ENCODE peak calls at places on chromosomes 5 and 9, in nine cellular contexts. One of them, this sample, is unnamed. For H3K4me1, the result is how much of the 10 kb centered on the place peaks cover.

GRCh38 chr5:36631575-36632362 is 25.4 kb downstream of the SLC1A3 start:
- DNase-seq in tibial nerve: no peak
- DNase-seq in lung: no peak
- DNase-seq in stomach: no peak
- DNase-seq in CD8-positive, alpha-beta T cell: no peak
- DNase-seq in fibroblast of lung: no peak
- DNase-seq in uterus: no peak
- DNase-seq in GM12878: no peak
- DNase-seq in tibial artery: no peak
- DNase-seq in this sample: no peak

GRCh38 chr5:68329554-68329953 is 114.0 kb downstream of the PIK3R1 start:
- DNase-seq in tibial nerve: no peak
- DNase-seq in lung: no peak
- DNase-seq in stomach: no peak
- DNase-seq in CD8-positive, alpha-beta T cell: no peak
- DNase-seq in fibroblast of lung: no peak
- DNase-seq in uterus: no peak
- DNase-seq in GM12878: no peak
- DNase-seq in tibial artery: no peak
- DNase-seq in this sample: no peak

GRCh38 chr5:113068559-113068958 is 92.0 kb downstream of the DCP2 start:
- DNase-seq in tibial nerve: no peak
- DNase-seq in lung: no peak
- DNase-seq in stomach: no peak
- DNase-seq in CD8-positive, alpha-beta T cell: no peak
- DNase-seq in fibroblast of lung: peak
- DNase-seq in uterus: no peak
- DNase-seq in GM12878: no peak
- DNase-seq in tibial artery: no peak
- DNase-seq in this sample: no peak

GRCh38 chr5:16304846-16305245 is 125.3 kb upstream of the MARCHF11 start:
- DNase-seq in tibial nerve: no peak
- DNase-seq in lung: no peak
- DNase-seq in stomach: no peak
- DNase-seq in CD8-positive, alpha-beta T cell: no peak
- DNase-seq in fibroblast of lung: peak
- DNase-seq in uterus: no peak
- DNase-seq in GM12878: no peak
- DNase-seq in tibial artery: no peak
- DNase-seq in this sample: no peak

GRCh38 chr5:63555874-63556273 is 406.4 kb downstream of the HTR1A start:
- DNase-seq in tibial nerve: no peak
- DNase-seq in lung: no peak
- DNase-seq in stomach: no peak
- DNase-seq in CD8-positive, alpha-beta T cell: no peak
- DNase-seq in fibroblast of lung: no peak
- DNase-seq in uterus: no peak
- DNase-seq in GM12878: no peak
- DNase-seq in tibial artery: no peak
- DNase-seq in this sample: no peak

GRCh38 chr9:118630079-118630478 is 739.2 kb downstream of the BRINP1 start:
- DNase-seq in tibial nerve: no peak
- DNase-seq in lung: no peak
- DNase-seq in stomach: no peak
- DNase-seq in CD8-positive, alpha-beta T cell: no peak
- DNase-seq in fibroblast of lung: no peak
- DNase-seq in uterus: no peak
- DNase-seq in GM12878: no peak
- DNase-seq in tibial artery: no peak
- DNase-seq in this sample: no peak

GRCh38 chr5:81154725-81155124 is 78.4 kb upstream of the CKMT2 start:
- DNase-seq in tibial nerve: no peak
- DNase-seq in lung: no peak
- DNase-seq in stomach: no peak
- DNase-seq in CD8-positive, alpha-beta T cell: no peak
- DNase-seq in fibroblast of lung: no peak
- DNase-seq in uterus: no peak
- DNase-seq in GM12878: peak
- DNase-seq in tibial artery: no peak
- DNase-seq in this sample: no peak

GRCh38 chr9:118515947-118516346 is 811.7 kb downstream of the TLR4 start:
- DNase-seq in tibial nerve: no peak
- DNase-seq in lung: no peak
- DNase-seq in stomach: no peak
- DNase-seq in CD8-positive, alpha-beta T cell: no peak
- DNase-seq in fibroblast of lung: no peak
- DNase-seq in uterus: no peak
- DNase-seq in GM12878: no peak
- DNase-seq in tibial artery: no peak
- DNase-seq in this sample: no peak

GRCh38 chr5:143721960-143722359 is 90.0 kb upstream of the HMHB1 start:
- DNase-seq in tibial nerve: no peak
- DNase-seq in lung: no peak
- DNase-seq in stomach: no peak
- DNase-seq in CD8-positive, alpha-beta T cell: no peak
- DNase-seq in fibroblast of lung: no peak
- DNase-seq in uterus: no peak
- DNase-seq in GM12878: no peak
- DNase-seq in tibial artery: no peak
- DNase-seq in this sample: no peak

GRCh38 chr5:64147849-64148441 is 17.7 kb upstream of the RNF180 start:
- DNase-seq in tibial nerve: no peak
- DNase-seq in lung: peak
- DNase-seq in stomach: peak
- DNase-seq in CD8-positive, alpha-beta T cell: no peak
- DNase-seq in fibroblast of lung: peak
- DNase-seq in uterus: peak
- DNase-seq in GM12878: no peak
- DNase-seq in tibial artery: peak
- DNase-seq in this sample: peak

GRCh38 chr9:3732077-3733038 is 206.6 kb upstream of the RFX3 start:
- DNase-seq in tibial nerve: no peak
- DNase-seq in lung: peak
- DNase-seq in stomach: no peak
- DNase-seq in CD8-positive, alpha-beta T cell: no peak
- DNase-seq in fibroblast of lung: peak
- DNase-seq in uterus: peak
- DNase-seq in GM12878: peak
- DNase-seq in tibial artery: peak
- DNase-seq in this sample: no peak

GRCh38 chr5:60841361-60841760 is 2.7 kb downstream of the ELOVL7 start:
- DNase-seq in tibial nerve: no peak
- DNase-seq in lung: no peak
- DNase-seq in stomach: no peak
- DNase-seq in CD8-positive, alpha-beta T cell: no peak
- DNase-seq in fibroblast of lung: no peak
- DNase-seq in uterus: no peak
- DNase-seq in GM12878: no peak
- DNase-seq in tibial artery: no peak
- DNase-seq in this sample: no peak

GRCh38 chr9:136756134-136756438 is 2.0 kb downstream of the LCN8 start:
- DNase-seq in tibial nerve: no peak
- DNase-seq in lung: no peak
- DNase-seq in stomach: no peak
- DNase-seq in CD8-positive, alpha-beta T cell: no peak
- DNase-seq in fibroblast of lung: no peak
- DNase-seq in uterus: no peak
- DNase-seq in GM12878: no peak
- DNase-seq in tibial artery: no peak
- DNase-seq in this sample: no peak

GRCh38 chr9:99023831-99024230 is 80.1 kb downstream of the COL15A1 start:
- DNase-seq in tibial nerve: peak
- DNase-seq in lung: no peak
- DNase-seq in stomach: no peak
- DNase-seq in CD8-positive, alpha-beta T cell: no peak
- DNase-seq in fibroblast of lung: peak
- DNase-seq in uterus: peak
- DNase-seq in GM12878: no peak
- DNase-seq in tibial artery: peak
- DNase-seq in this sample: peak

GRCh38 chr5:53166101-53166500 is 56.5 kb upstream of the MOCS2 start:
- DNase-seq in tibial nerve: no peak
- DNase-seq in lung: no peak
- DNase-seq in stomach: no peak
- DNase-seq in CD8-positive, alpha-beta T cell: no peak
- DNase-seq in fibroblast of lung: no peak
- DNase-seq in uterus: no peak
- DNase-seq in GM12878: no peak
- DNase-seq in tibial artery: no peak
- DNase-seq in this sample: no peak

GRCh38 chr5:154857091-154857533 is 1.3 kb upstream of the CNOT8 start:
- DNase-seq in tibial nerve: peak
- DNase-seq in lung: no peak
- DNase-seq in stomach: peak
- DNase-seq in CD8-positive, alpha-beta T cell: no peak
- DNase-seq in fibroblast of lung: no peak
- DNase-seq in uterus: no peak
- DNase-seq in GM12878: no peak
- DNase-seq in tibial artery: peak
- DNase-seq in this sample: peak

DNA sequence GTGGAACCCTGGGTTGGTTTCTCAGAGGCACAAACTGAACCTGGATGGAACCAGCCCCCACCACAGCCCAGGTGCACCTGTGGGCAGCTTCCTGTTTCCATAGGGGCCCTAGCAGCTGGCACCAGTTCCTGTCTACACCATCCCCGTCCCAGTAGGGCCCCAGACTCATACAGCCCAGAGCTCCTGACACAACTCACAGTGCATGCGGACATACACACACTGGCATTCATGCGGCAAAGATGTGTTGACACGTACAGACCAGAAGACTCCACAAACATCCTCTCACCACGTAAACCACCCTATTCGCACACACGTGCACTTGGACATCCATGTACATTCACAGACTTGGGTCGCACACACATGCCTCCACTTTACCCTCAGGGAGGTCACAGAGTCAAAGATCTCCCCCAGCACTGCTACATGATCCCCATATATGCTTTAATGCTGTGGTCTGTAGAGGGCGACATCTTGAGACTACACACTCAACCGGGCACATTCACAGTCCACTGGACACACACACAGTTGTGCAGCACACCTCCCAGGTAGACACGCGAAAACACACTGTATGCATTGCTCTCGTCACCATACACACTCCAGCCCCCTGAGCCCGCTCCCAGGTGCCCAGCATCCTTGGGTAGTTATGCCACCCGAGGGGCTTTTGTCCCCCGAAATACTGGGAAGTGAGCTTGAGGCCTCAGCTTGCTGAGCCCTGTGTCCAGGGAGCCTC is 22.4 kb downstream of the CXXC5 start:
- DNase-seq in tibial nerve: no peak
- DNase-seq in lung: no peak
- DNase-seq in stomach: no peak
- DNase-seq in CD8-positive, alpha-beta T cell: peak
- DNase-seq in fibroblast of lung: peak
- DNase-seq in uterus: no peak
- DNase-seq in GM12878: peak
- DNase-seq in tibial artery: no peak
- DNase-seq in this sample: no peak
- TF ChIP-seq CTCF in tibial nerve: no peak
- TF ChIP-seq CTCF in lung: no peak
- TF ChIP-seq CTCF in stomach: no peak
- TF ChIP-seq CTCF in CD8-positive, alpha-beta T cell: peak
- TF ChIP-seq CTCF in fibroblast of lung: peak
- TF ChIP-seq CTCF in uterus: peak
- TF ChIP-seq CTCF in GM12878: peak
- TF ChIP-seq CTCF in tibial artery: peak
- TF ChIP-seq CTCF in this sample: peak

GRCh38 chr5:132369012-132369470 is 469 bp upstream of the SLC22A5 start:
- DNase-seq in tibial nerve: no peak
- DNase-seq in lung: no peak
- DNase-seq in stomach: no peak
- DNase-seq in CD8-positive, alpha-beta T cell: no peak
- DNase-seq in fibroblast of lung: no peak
- DNase-seq in uterus: no peak
- DNase-seq in GM12878: no peak
- DNase-seq in tibial artery: no peak
- DNase-seq in this sample: no peak
- H3K4me1 ChIP-seq in tibial nerve: under half
- H3K4me1 ChIP-seq in lung: under half
- H3K4me1 ChIP-seq in stomach: under half
- H3K4me1 ChIP-seq in CD8-positive, alpha-beta T cell: under half
- H3K4me1 ChIP-seq in fibroblast of lung: under half
- H3K4me1 ChIP-seq in uterus: under half
- H3K4me1 ChIP-seq in GM12878: under half
- H3K4me1 ChIP-seq in tibial artery: half or more
- H3K4me1 ChIP-seq in this sample: half or more

GRCh38 chr9:100167912-100168775 is 69.1 kb downstream of the INVS start:
- DNase-seq in tibial nerve: no peak
- DNase-seq in lung: no peak
- DNase-seq in stomach: no peak
- DNase-seq in CD8-positive, alpha-beta T cell: no peak
- DNase-seq in fibroblast of lung: peak
- DNase-seq in uterus: no peak
- DNase-seq in GM12878: no peak
- DNase-seq in tibial artery: no peak
- DNase-seq in this sample: no peak
- TF ChIP-seq CTCF in tibial nerve: no peak
- TF ChIP-seq CTCF in lung: no peak
- TF ChIP-seq CTCF in stomach: no peak
- TF ChIP-seq CTCF in CD8-positive, alpha-beta T cell: no peak
- TF ChIP-seq CTCF in fibroblast of lung: peak
- TF ChIP-seq CTCF in uterus: no peak
- TF ChIP-seq CTCF in GM12878: no peak
- TF ChIP-seq CTCF in tibial artery: no peak
- TF ChIP-seq CTCF in this sample: no peak

GRCh38 chr5:179615203-179615602 is 8.3 kb downstream of the HNRNPH1 start:
- DNase-seq in tibial nerve: no peak
- DNase-seq in lung: no peak
- DNase-seq in stomach: no peak
- DNase-seq in CD8-positive, alpha-beta T cell: no peak
- DNase-seq in fibroblast of lung: no peak
- DNase-seq in uterus: no peak
- DNase-seq in GM12878: no peak
- DNase-seq in tibial artery: peak
- DNase-seq in this sample: no peak
- H3K4me1 ChIP-seq in tibial nerve: under half
- H3K4me1 ChIP-seq in lung: under half
- H3K4me1 ChIP-seq in stomach: half or more
- H3K4me1 ChIP-seq in CD8-positive, alpha-beta T cell: half or more
- H3K4me1 ChIP-seq in fibroblast of lung: under half
- H3K4me1 ChIP-seq in uterus: under half
- H3K4me1 ChIP-seq in GM12878: under half
- H3K4me1 ChIP-seq in tibial artery: half or more
- H3K4me1 ChIP-seq in this sample: half or more